ENCODE peak calls at places on chromosomes 5 and 9, in six cellular contexts. One of them, this sample, is unnamed.

GRCh38 chr9:112884721-112885120 is 6.0 kb downstream of the SLC46A2 start:
- DNase-seq in bronchial epithelial cell: peak
- DNase-seq in sigmoid colon: no peak
- DNase-seq in Caco-2: no peak
- DNase-seq in HL-60: no peak
- DNase-seq in pancreas: no peak
- DNase-seq in this sample: no peak

GRCh38 chr5:135491552-135492318 is 39.6 kb upstream of the TIFAB start:
- DNase-seq in HL-60: no peak
- DNase-seq in sigmoid colon: no peak
- DNase-seq in Caco-2: peak
- DNase-seq in bronchial epithelial cell: peak
- DNase-seq in pancreas: no peak
- DNase-seq in this sample: peak

GRCh38 chr5:112492291-112492690 is 73.2 kb upstream of the EPB41L4A start:
- DNase-seq in HL-60: no peak
- DNase-seq in bronchial epithelial cell: peak
- DNase-seq in Caco-2: peak
- DNase-seq in pancreas: peak
- DNase-seq in sigmoid colon: no peak
- DNase-seq in this sample: no peak

GRCh38 chr5:39074009-39074886 is at the start of gene RICTOR:
- DNase-seq in HL-60: peak
- DNase-seq in Caco-2: peak
- DNase-seq in bronchial epithelial cell: peak
- DNase-seq in pancreas: peak
- DNase-seq in sigmoid colon: peak
- DNase-seq in this sample: peak

GRCh38 chr5:55220433-55221185 is 6.5 kb downstream of the MCIDAS start:
- DNase-seq in pancreas: no peak
- DNase-seq in sigmoid colon: no peak
- DNase-seq in bronchial epithelial cell: no peak
- DNase-seq in HL-60: no peak
- DNase-seq in Caco-2: no peak
- DNase-seq in this sample: no peak

GRCh38 chr9:137988701-137989100 is 111.1 kb downstream of the CACNA1B start:
- DNase-seq in Caco-2: no peak
- DNase-seq in HL-60: no peak
- DNase-seq in sigmoid colon: no peak
- DNase-seq in bronchial epithelial cell: no peak
- DNase-seq in pancreas: no peak
- DNase-seq in this sample: no peak

GRCh38 chr5:35856186-35857003 is at the start of gene IL7R:
- DNase-seq in Caco-2: no peak
- DNase-seq in HL-60: peak
- DNase-seq in sigmoid colon: no peak
- DNase-seq in pancreas: no peak
- DNase-seq in bronchial epithelial cell: peak
- DNase-seq in this sample: no peak

GRCh38 chr5:178351950-178352349 is 119.3 kb upstream of the PHYKPL start:
- DNase-seq in Caco-2: no peak
- DNase-seq in sigmoid colon: no peak
- DNase-seq in bronchial epithelial cell: no peak
- DNase-seq in pancreas: no peak
- DNase-seq in HL-60: no peak
- DNase-seq in this sample: no peak

DNA sequence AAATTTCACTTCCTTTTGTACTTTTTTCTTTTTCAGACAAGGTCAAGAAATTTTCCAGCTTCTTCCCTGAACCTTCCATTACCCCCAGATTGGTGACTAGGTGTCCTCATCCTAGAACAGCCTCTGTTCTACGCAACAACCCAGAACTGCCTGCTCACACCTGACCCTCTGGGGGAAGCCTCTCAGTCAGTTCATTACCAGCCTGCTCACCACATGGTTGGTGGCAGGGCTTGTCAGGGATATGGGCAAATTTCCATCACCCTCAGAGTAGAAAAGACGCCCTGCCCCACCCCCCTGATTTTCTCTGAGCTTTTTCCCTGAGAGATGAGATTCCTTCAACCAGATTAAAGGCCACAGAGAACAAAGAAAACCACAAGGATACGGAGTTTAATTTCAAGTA is 5.3 kb upstream of the CFAP95 start:
- DNase-seq in bronchial epithelial cell: no peak
- DNase-seq in HL-60: no peak
- DNase-seq in Caco-2: no peak
- DNase-seq in pancreas: no peak
- DNase-seq in sigmoid colon: no peak
- DNase-seq in this sample: no peak
- TF ChIP-seq CTCF in bronchial epithelial cell: no peak
- TF ChIP-seq CTCF in HL-60: no peak
- TF ChIP-seq CTCF in Caco-2: no peak
- TF ChIP-seq CTCF in pancreas: no peak
- TF ChIP-seq CTCF in sigmoid colon: no peak
- TF ChIP-seq CTCF in this sample: no peak

DNA sequence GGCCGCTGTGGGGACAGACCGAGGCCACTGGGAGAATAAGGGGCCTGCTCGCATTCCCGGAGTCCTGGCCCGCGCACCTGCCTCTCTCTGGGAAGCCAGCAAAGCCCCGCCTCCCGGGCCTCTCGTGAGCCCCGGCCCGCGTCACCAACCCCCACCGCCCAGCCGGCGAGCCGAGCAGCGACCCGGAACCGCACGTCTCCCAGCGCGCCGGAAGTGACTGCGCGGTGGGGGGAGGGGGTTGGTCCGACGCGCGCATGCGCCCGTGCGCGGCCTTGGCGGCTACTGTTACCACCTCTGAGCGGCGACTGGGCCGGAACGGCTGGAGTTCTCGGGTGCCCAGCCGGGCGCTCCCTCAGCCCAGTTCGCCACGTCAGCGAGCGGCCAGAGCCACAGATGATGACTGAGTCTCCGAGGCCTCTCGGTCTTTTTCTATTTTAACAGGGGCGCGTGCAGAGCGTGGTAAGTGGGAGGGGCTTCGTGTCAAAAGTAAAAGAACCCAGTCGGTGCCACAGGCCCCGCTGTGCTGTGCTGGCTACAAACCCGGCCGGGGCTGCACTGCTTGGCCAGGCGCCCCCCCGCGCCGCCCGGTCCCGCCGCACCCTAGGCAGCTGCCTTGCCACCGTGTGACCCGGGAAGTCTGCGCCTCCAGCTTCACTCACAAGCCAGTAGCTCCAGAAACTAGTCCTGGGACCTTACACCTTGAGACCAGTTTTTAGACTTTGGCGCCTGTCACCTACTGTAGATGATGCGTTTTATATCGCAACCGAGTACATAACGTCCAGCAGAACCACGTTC is at the start of gene GOLGA1:
- DNase-seq in HL-60: peak
- DNase-seq in sigmoid colon: peak
- DNase-seq in bronchial epithelial cell: peak
- DNase-seq in pancreas: peak
- DNase-seq in Caco-2: peak
- DNase-seq in this sample: peak
- TF ChIP-seq CTCF in HL-60: no peak
- TF ChIP-seq CTCF in sigmoid colon: no peak
- TF ChIP-seq CTCF in bronchial epithelial cell: no peak
- TF ChIP-seq CTCF in pancreas: no peak
- TF ChIP-seq CTCF in Caco-2: no peak
- TF ChIP-seq CTCF in this sample: no peak

GRCh38 chr9:133935328-133936040 is 56.6 kb downstream of the VAV2 start:
- DNase-seq in pancreas: peak
- DNase-seq in sigmoid colon: peak
- DNase-seq in Caco-2: no peak
- DNase-seq in bronchial epithelial cell: no peak
- DNase-seq in HL-60: no peak
- DNase-seq in this sample: peak
- TF ChIP-seq CTCF in pancreas: no peak
- TF ChIP-seq CTCF in sigmoid colon: no peak
- TF ChIP-seq CTCF in Caco-2: no peak
- TF ChIP-seq CTCF in bronchial epithelial cell: no peak
- TF ChIP-seq CTCF in HL-60: no peak
- TF ChIP-seq CTCF in this sample: no peak

DNA sequence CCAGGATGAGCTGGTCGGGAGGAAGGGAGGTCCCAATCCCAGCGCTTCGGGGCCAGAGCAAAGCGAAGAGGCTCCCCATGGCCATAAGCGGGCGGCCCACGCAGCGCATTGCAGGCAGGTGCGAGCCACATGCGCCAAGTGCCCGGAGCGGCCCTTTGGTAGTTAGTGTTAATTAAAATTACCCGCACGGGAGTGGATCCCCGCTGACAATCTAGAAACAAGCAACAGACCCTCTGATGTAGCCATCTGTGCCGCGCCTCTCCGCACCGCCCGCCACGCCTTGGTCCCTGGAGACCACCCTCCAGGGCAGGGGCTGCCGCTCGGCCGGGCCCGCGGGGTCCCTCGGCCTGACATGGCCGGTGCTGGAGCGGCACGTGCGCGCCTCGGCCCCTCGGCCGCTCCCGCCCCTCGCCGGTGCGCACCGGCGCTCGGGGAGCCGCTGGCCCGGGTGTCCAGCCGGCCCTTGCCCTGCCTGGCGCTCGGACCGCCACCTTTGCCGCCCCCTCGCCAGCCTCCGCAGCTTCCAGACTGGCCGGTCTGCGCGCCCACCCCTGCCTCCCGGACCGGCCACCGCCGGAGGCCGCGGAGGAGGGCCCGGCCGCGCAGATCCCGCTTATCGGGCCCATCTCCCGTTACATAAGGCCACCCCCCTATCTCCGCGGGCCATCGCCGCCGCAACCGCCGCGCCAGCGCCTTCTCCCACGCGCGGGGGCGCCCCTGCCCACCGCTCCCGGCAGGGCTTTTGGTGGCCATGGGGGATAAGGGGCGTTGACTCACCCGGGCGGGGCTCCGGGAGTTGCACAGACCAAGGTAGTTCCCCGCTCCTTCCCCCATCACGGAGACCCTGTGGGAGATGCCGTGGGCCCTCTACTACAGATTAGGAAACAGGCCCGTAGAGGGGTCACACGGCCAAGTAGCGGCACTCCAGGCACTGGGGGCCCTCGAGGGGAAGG is 1.9 kb upstream of the IL13 start:
- DNase-seq in pancreas: no peak
- DNase-seq in bronchial epithelial cell: no peak
- DNase-seq in sigmoid colon: no peak
- DNase-seq in HL-60: no peak
- DNase-seq in Caco-2: no peak
- DNase-seq in this sample: no peak
- TF ChIP-seq CTCF in pancreas: no peak
- TF ChIP-seq CTCF in bronchial epithelial cell: peak
- TF ChIP-seq CTCF in sigmoid colon: no peak
- TF ChIP-seq CTCF in HL-60: no peak
- TF ChIP-seq CTCF in Caco-2: no peak
- TF ChIP-seq CTCF in this sample: no peak

GRCh38 chr9:806285-807156 is 35.0 kb upstream of the DMRT1 start:
- DNase-seq in bronchial epithelial cell: peak
- DNase-seq in pancreas: no peak
- DNase-seq in sigmoid colon: no peak
- DNase-seq in HL-60: no peak
- DNase-seq in Caco-2: no peak
- DNase-seq in this sample: no peak
- TF ChIP-seq CTCF in bronchial epithelial cell: peak
- TF ChIP-seq CTCF in pancreas: peak
- TF ChIP-seq CTCF in sigmoid colon: peak
- TF ChIP-seq CTCF in HL-60: peak
- TF ChIP-seq CTCF in Caco-2: peak
- TF ChIP-seq CTCF in this sample: peak

This sample was measured in left lung.